ENCODE peak calls at places on chromosome 14, in five cellular contexts. L is astrocyte, O is body of pancreas, J is gastrocnemius medialis, N is testis. Z is an unnamed sample.

GRCh38 chr14:22607291-22607690 is 9.2 kb downstream of the ABHD4 start:
- DNase-seq in L (no peak), O (no peak), J (no peak), N (no peak), Z (no peak)

GRCh38 chr14:93940437-93940836 is 13.3 kb downstream of the FAM181A start:
- DNase-seq in L (no peak), O (no peak), J (no peak), N (no peak), Z (no peak)

GRCh38 chr14:100914597-100915021 is 11.1 kb upstream of the RTL1 start:
- DNase-seq in L (peak; percentile 53), O (no peak), J (no peak), N (no peak), Z (peak; percentile 47)

GRCh38 chr14:77270361-77271112 is 469 bp downstream of the NGB start:
- DNase-seq in L (no peak), O (no peak), J (no peak), N (no peak), Z (no peak)

GRCh38 chr14:32657081-32657480 is 281.6 kb upstream of the NPAS3 start:
- DNase-seq in L (peak; percentile 63), O (peak; percentile 57), J (peak; percentile 7), N (no peak), Z (peak; percentile 88)

GRCh38 chr14:104697892-104698583 is 8.6 kb downstream of the INF2 start:
- DNase-seq in L (no peak), O (no peak), J (no peak), N (peak; percentile 51), Z (peak; percentile 47)

GRCh38 chr14:61647704-61648103 is 47.6 kb upstream of the HIF1A start:
- DNase-seq in L (no peak), O (no peak), J (no peak), N (no peak), Z (no peak)

GRCh38 chr14:23354990-23355389 is 2.3 kb upstream of the SLC22A17 start:
- DNase-seq in L (no peak), O (no peak), J (no peak), N (no peak), Z (no peak)

GRCh38 chr14:59507063-59507751 is 22.9 kb downstream of the JKAMP start:
- DNase-seq in L (peak; percentile 10), O (peak; percentile 71), J (no peak), N (peak; percentile 85), Z (peak; percentile 82)

GRCh38 chr14:52862652-52863338 is 71.4 kb upstream of the GNPNAT1 start:
- DNase-seq in L (peak; percentile 79), O (no peak), J (no peak), N (no peak), Z (peak; percentile 94)

GRCh38 chr14:52926994-52927393 is 23.9 kb downstream of the FERMT2 start:
- DNase-seq in L (peak; percentile 48), O (no peak), J (no peak), N (no peak), Z (peak; percentile 74)

GRCh38 chr14:93737574-93737973 is 50.7 kb downstream of the PRIMA1 start:
- DNase-seq in L (no peak), O (no peak), J (no peak), N (no peak), Z (no peak)

GRCh38 chr14:24032727-24033418 is 18.9 kb upstream of the CARMIL3 start:
- DNase-seq in L (peak; percentile 66), O (peak; percentile 71), J (peak; percentile 62), N (peak; percentile 68), Z (peak; percentile 96)

GRCh38 chr14:86057018-86057667 is 527.2 kb downstream of the FLRT2 start:
- DNase-seq in L (no peak), O (no peak), J (no peak), N (peak; percentile 44), Z (peak; percentile 62)

GRCh38 chr14:20343855-20344205 is 395 bp downstream of the PARP2 start:
- DNase-seq in L (peak; percentile 20), O (no peak), J (no peak), N (no peak), Z (peak; percentile 44)

GRCh38 chr14:97290977-97291376 is 493.8 kb downstream of the VRK1 start:
- DNase-seq in L (peak; percentile 26), O (no peak), J (no peak), N (no peak), Z (no peak)

GRCh38 chr14:82067221-82067620 is 533.6 kb upstream of the SEL1L start:
- DNase-seq in L (no peak), O (no peak), J (no peak), N (no peak), Z (no peak)

GRCh38 chr14:92693998-92694780 is 54.2 kb downstream of the LGMN start:
- DNase-seq in L (no peak), O (no peak), J (no peak), N (no peak), Z (no peak)

GRCh38 chr14:22176930-22177329 is 412.1 kb downstream of the DAD1 start:
- DNase-seq in L (no peak), O (no peak), J (no peak), N (no peak), Z (no peak)

GRCh38 chr14:59339526-59339925 is 125.7 kb downstream of the GPR135 start:
- DNase-seq in L (no peak), O (no peak), J (no peak), N (no peak), Z (no peak)

GRCh38 chr14:31933716-31934115 is 143.4 kb upstream of the ARHGAP5 start:
- DNase-seq in L (no peak), O (no peak), J (no peak), N (no peak), Z (peak; percentile 47)

GRCh38 chr14:49971156-49972141 is 78.6 kb downstream of the ARF6 start:
- DNase-seq in L (no peak), O (peak; percentile 49), J (no peak), N (no peak), Z (peak; percentile 43)

GRCh38 chr14:57732886-57733285 is 133.0 kb downstream of the SLC35F4 start:
- DNase-seq in L (peak; percentile 67), O (peak; percentile 14), J (no peak), N (no peak), Z (peak; percentile 73)

GRCh38 chr14:102390064-102390463 is 27.3 kb downstream of the TECPR2 start:
- DNase-seq in L (peak; percentile 37), O (no peak), J (no peak), N (no peak), Z (peak; percentile 64)

DNA sequence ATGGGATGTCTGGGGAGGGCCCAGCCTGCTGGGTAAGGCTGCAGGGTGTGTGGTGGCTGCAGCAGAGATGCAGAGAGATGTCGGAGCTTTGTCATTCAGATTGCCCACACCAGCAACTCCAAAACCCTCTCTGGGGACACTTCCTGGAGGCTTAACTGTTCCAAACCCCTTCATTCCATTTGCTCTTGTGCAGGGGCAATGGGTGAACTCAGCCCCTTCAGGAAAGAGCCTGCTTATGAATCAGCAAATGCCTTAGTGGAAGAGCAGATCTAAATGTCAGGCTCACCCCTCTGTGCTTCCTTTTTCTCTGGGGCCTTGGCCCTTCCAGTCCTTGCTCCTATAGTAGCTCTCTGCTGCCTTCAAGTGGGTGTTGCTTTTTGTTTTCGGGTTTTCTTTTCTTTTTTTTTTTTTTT is 36.7 kb upstream of the GPATCH2L start:
- DNase-seq in L (no peak), O (no peak), J (no peak), N (no peak), Z (no peak)
- TF ChIP-seq CTCF in L (no peak), O (no peak), J (no peak), N (no peak), Z (no peak)

GRCh38 chr14:69573841-69574265 is 818 bp downstream of the CCDC177 start:
- DNase-seq in L (no peak), O (no peak), J (no peak), N (no peak), Z (no peak)
- H3K4me3 ChIP-seq in L (no peak overlapping the region), O (no peak overlapping the region), J (peak overlapping the region; percentile 29), N (no peak overlapping the region), Z (no peak overlapping the region)

GRCh38 chr14:73753043-73753886 is 39.1 kb upstream of the PNMA1 start:
- DNase-seq in L (no peak), O (peak; percentile 62), J (no peak), N (no peak), Z (no peak)

GRCh38 chr14:73750161-73750901 is 36.1 kb upstream of the PNMA1 start:
- DNase-seq in L (no peak), O (peak; percentile 63), J (no peak), N (no peak), Z (no peak)

GRCh38 chr14:73753887-73754880 is 40.0 kb upstream of the PNMA1 start:
- DNase-seq in L (no peak), O (peak; percentile 56), J (no peak), N (no peak), Z (no peak)

GRCh38 chr14:73751157-73751691 is 37.0 kb upstream of the PNMA1 start:
- DNase-seq in L (no peak), O (no peak), J (no peak), N (no peak), Z (no peak)

DNA sequence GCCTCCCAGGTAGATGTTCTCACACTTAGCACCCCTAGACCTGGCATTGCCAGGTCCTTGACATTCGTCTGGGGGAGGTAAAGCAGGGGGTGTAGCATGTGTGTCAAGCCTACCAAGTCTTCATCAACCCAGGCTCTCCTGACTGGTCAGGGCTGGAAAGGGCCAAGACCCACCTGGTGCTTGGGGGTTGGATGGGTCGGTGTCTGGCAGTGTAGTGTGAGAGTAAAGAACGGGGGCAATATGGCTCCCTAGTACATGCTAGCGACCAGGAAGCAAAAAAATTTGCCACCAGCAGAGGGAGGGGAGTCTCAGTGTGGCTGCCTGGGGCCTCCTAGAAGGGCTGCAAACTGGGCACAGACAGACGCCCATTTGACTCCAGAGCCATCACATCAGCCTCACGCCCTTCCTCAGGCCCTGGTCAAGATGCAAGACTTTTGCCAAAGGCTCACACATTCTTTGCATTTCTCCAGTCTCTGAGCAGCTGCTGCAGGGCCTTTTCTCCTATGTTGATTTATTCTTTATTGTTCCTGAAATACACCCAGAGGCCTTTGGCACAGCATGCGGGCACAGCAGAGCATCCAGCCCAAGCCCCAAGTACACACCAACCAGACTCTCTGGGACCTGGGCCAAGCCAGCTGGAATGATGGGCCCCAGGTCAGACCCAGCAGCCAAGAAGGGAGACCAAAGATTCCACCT is 38.3 kb upstream of the PNMA1 start:
- DNase-seq in L (peak; percentile 70), O (peak; percentile 56), J (no peak), N (peak; percentile 58), Z (peak; percentile 67)
- TF ChIP-seq CTCF in L (peak; percentile 12), O (no peak), J (peak; percentile 31), N (no peak), Z (peak; percentile 60)

DNA sequence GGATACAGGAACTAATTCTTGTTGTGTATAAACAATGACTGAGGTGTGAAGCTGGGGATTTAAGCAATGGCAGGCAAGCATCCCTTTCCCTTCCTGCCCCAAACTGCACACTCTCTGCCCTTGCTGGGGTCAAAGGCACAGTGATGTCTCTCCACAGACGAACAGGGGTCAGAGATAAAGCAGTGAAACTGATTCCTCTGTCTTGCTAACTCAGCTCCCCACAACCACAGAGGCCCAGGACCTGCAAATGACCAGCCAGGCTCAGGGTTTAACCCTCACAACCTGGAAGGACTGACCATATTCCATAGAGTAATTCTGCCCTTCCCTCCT is 67.2 kb downstream of the CCDC88C start:
- DNase-seq in L (no peak), O (no peak), J (no peak), N (no peak), Z (no peak)
- H3K4me3 ChIP-seq in L (no peak overlapping the region), O (no peak overlapping the region), J (no peak overlapping the region), N (no peak overlapping the region), Z (no peak overlapping the region)

DNA sequence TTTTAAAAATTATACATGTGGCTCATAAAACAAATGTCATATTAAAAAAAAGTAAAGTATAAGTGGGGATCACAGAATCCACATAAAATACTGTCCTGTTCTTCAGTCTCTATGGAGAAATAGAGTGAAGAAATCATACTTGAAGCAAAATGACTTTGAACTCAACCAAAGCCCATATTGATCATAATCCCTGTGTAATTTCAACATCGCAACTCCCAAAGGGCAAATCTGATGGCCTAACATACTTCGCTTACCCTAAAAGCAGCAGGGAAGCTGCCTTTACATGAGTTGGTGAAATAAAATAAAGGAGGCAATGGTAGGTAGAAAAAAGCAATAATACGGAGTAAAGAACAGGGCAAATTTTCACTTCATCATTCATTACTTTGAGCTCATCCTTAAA is 101.8 kb downstream of the CEP128 start:
- DNase-seq in L (no peak), O (no peak), J (no peak), N (no peak), Z (no peak)
- TF ChIP-seq CTCF in L (no peak), O (no peak), J (no peak), N (no peak), Z (no peak)

Z was measured in choroid plexus epithelial cell.